ENCODE peak calls at places on chromosomes 3 and 15, in four cellular contexts. One of them, this sample, is unnamed. For H3K4me1, the result is how much of the 10 kb centered on the place peaks cover.

GRCh38 chr15:61828008-61828407 is 232.2 kb downstream of the VPS13C start:
- DNase-seq in keratinocyte: no peak
- DNase-seq in sigmoid colon: no peak
- DNase-seq in RWPE2: no peak
- DNase-seq in this sample: no peak

GRCh38 chr3:105366302-105367062 is at the start of gene ALCAM:
- DNase-seq in keratinocyte: peak
- DNase-seq in sigmoid colon: peak
- DNase-seq in RWPE2: peak
- DNase-seq in this sample: peak

GRCh38 chr15:48992545-48992944 is 28.8 kb upstream of the SHC4 start:
- DNase-seq in keratinocyte: no peak
- DNase-seq in sigmoid colon: no peak
- DNase-seq in RWPE2: no peak
- DNase-seq in this sample: no peak

GRCh38 chr15:29570931-29571727 is 251.1 kb downstream of the TJP1 start:
- DNase-seq in keratinocyte: no peak
- DNase-seq in sigmoid colon: no peak
- DNase-seq in RWPE2: no peak
- DNase-seq in this sample: peak

GRCh38 chr3:88462241-88462640 is 312.5 kb downstream of the C3orf38 start:
- DNase-seq in keratinocyte: no peak
- DNase-seq in sigmoid colon: no peak
- DNase-seq in RWPE2: no peak
- DNase-seq in this sample: no peak

GRCh38 chr3:64684715-64685261 is 3.0 kb downstream of the ADAMTS9 start:
- DNase-seq in keratinocyte: no peak
- DNase-seq in sigmoid colon: peak
- DNase-seq in RWPE2: no peak
- DNase-seq in this sample: no peak

GRCh38 chr15:101772921-101773320 is 30.4 kb upstream of the OR4F6 start:
- DNase-seq in keratinocyte: no peak
- DNase-seq in sigmoid colon: no peak
- DNase-seq in RWPE2: no peak
- DNase-seq in this sample: no peak

GRCh38 chr3:48957006-48957705 is 32.9 kb upstream of the P4HTM start:
- DNase-seq in keratinocyte: no peak
- DNase-seq in sigmoid colon: no peak
- DNase-seq in RWPE2: no peak
- DNase-seq in this sample: no peak

GRCh38 chr3:14802332-14802731 is 16.4 kb upstream of the FGD5 start:
- DNase-seq in keratinocyte: no peak
- DNase-seq in sigmoid colon: peak
- DNase-seq in RWPE2: no peak
- DNase-seq in this sample: no peak

GRCh38 chr15:53658827-53659226 is 100.6 kb downstream of the WDR72 start:
- DNase-seq in keratinocyte: no peak
- DNase-seq in sigmoid colon: no peak
- DNase-seq in RWPE2: no peak
- DNase-seq in this sample: peak

GRCh38 chr3:110568246-110568645 is 503.4 kb upstream of the NECTIN3 start:
- DNase-seq in keratinocyte: peak
- DNase-seq in sigmoid colon: no peak
- DNase-seq in RWPE2: no peak
- DNase-seq in this sample: no peak

GRCh38 chr3:42652611-42653302 is 740 bp upstream of the ZBTB47 start:
- DNase-seq in keratinocyte: peak
- DNase-seq in sigmoid colon: peak
- DNase-seq in RWPE2: peak
- DNase-seq in this sample: no peak

GRCh38 chr3:167941234-167941995 is 154.3 kb downstream of the GOLIM4 start:
- DNase-seq in keratinocyte: no peak
- DNase-seq in sigmoid colon: peak
- DNase-seq in RWPE2: no peak
- DNase-seq in this sample: no peak

GRCh38 chr3:32138545-32139104 is 32.2 kb downstream of the GPD1L start:
- DNase-seq in keratinocyte: no peak
- DNase-seq in sigmoid colon: no peak
- DNase-seq in RWPE2: no peak
- DNase-seq in this sample: no peak

GRCh38 chr15:95162069-95162468 is 930.7 kb downstream of the MCTP2 start:
- DNase-seq in keratinocyte: no peak
- DNase-seq in sigmoid colon: no peak
- DNase-seq in RWPE2: no peak
- DNase-seq in this sample: no peak

GRCh38 chr3:9828801-9829755 is 14.7 kb downstream of the RPUSD3 start:
- DNase-seq in keratinocyte: no peak
- DNase-seq in sigmoid colon: peak
- DNase-seq in RWPE2: no peak
- DNase-seq in this sample: no peak

GRCh38 chr3:114586119-114586518 is 292.3 kb downstream of the TIGIT start:
- DNase-seq in keratinocyte: no peak
- DNase-seq in sigmoid colon: no peak
- DNase-seq in RWPE2: no peak
- DNase-seq in this sample: no peak

GRCh38 chr3:105466495-105467080 is 99.9 kb downstream of the ALCAM start:
- DNase-seq in keratinocyte: no peak
- DNase-seq in sigmoid colon: no peak
- DNase-seq in RWPE2: no peak
- DNase-seq in this sample: no peak

GRCh38 chr15:68626739-68627138 is 47.9 kb downstream of the CORO2B start:
- DNase-seq in keratinocyte: no peak
- DNase-seq in sigmoid colon: no peak
- DNase-seq in RWPE2: no peak
- DNase-seq in this sample: no peak

GRCh38 chr15:64146520-64146884 is 5.0 kb upstream of the SNX22 start:
- DNase-seq in keratinocyte: no peak
- DNase-seq in sigmoid colon: no peak
- DNase-seq in RWPE2: no peak
- DNase-seq in this sample: no peak
- H3K4me1 ChIP-seq in keratinocyte: under half
- H3K4me1 ChIP-seq in sigmoid colon: under half
- H3K4me1 ChIP-seq in RWPE2: under half
- H3K4me1 ChIP-seq in this sample: under half

DNA sequence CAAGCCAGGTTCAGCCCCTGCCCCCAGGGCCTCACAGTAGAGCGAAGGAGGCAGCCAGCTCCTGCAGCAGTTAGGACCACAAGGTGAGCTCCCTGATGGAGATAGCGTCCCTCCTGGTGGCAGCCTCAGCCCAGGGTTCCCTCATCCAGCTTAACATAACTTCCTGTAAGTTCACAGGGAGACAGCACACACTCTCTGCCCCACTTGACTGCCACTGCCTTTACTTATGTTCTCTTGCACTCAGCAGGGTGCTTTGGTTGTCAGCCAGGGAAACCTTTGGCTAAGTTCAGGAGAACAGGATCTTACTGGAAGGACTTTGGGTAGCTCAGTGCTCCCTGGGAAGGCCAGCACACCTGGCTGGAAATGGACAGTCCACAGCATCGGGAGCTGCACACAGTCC is 10.9 kb downstream of the KBTBD13 start:
- DNase-seq in keratinocyte: no peak
- DNase-seq in sigmoid colon: peak
- DNase-seq in RWPE2: no peak
- DNase-seq in this sample: no peak
- H3K4me3 ChIP-seq in keratinocyte: no peak
- H3K4me3 ChIP-seq in sigmoid colon: no peak
- H3K4me3 ChIP-seq in RWPE2: no peak
- H3K4me3 ChIP-seq in this sample: no peak

DNA sequence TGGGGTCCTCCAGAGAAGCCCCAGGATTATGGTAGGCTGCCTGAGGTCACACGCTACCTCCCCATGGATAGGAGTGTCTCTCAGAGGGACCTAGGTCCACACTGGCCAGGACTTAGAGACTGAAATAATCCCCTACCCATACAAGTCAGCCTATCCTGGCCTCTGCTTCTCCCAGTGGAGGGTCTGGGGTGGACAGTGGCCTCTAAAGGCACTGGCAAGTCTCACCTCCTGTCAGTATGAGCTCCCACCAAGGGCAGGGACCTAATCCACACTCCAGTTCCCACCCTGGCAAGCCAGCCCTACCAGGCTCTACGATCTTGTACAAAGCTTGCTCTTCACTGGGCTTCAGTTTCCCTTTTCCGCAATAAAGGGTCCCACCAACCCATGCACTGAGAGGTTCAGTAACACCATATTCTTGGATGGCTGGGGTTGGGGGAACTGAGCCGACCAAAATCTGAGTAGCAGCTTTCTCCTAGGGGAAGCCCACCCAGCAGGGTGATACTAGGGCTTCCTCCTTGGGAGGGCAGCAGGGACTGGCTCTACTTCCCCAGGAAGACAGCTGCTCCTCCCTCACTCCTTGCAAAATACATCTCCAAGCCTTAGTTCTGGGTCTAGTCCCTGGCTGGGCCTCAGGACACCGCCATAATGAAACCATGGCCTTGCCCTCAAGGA is 2.4 kb downstream of the CISH start:
- DNase-seq in keratinocyte: no peak
- DNase-seq in sigmoid colon: no peak
- DNase-seq in RWPE2: no peak
- DNase-seq in this sample: no peak
- H3K4me1 ChIP-seq in keratinocyte: under half
- H3K4me1 ChIP-seq in sigmoid colon: under half
- H3K4me1 ChIP-seq in RWPE2: under half
- H3K4me1 ChIP-seq in this sample: under half

GRCh38 chr3:159765860-159766294 is 222.8 kb upstream of the IL12A start:
- DNase-seq in keratinocyte: peak
- DNase-seq in sigmoid colon: peak
- DNase-seq in RWPE2: no peak
- DNase-seq in this sample: peak
- H3K4me3 ChIP-seq in keratinocyte: peak
- H3K4me3 ChIP-seq in sigmoid colon: peak
- H3K4me3 ChIP-seq in RWPE2: peak
- H3K4me3 ChIP-seq in this sample: peak

DNA sequence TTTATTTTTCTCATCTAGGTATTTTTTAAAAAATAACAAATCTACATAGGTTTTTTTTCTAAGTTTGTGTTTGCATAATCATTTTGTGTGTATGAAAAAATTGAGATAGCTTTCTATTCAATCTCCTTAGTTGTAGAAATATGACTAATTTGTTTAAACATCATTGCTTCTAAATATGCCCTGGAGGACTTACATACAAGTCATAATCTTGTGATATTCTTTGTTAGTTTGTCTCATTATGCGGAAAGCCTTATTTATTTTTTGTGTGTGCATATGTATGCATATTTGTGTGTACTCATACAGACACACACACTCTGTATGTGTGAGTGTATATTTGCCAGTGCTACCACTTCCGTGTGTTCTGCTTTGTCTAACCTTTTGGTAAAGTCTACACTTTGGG is 111.5 kb downstream of the FNDC3B start:
- DNase-seq in keratinocyte: no peak
- DNase-seq in sigmoid colon: no peak
- DNase-seq in RWPE2: no peak
- DNase-seq in this sample: no peak
- H3K4me1 ChIP-seq in keratinocyte: half or more
- H3K4me1 ChIP-seq in sigmoid colon: under half
- H3K4me1 ChIP-seq in RWPE2: half or more
- H3K4me1 ChIP-seq in this sample: under half

GRCh38 chr3:112086857-112087524 is 802 bp downstream of the C3orf52 start:
- DNase-seq in keratinocyte: no peak
- DNase-seq in sigmoid colon: no peak
- DNase-seq in RWPE2: no peak
- DNase-seq in this sample: no peak

GRCh38 chr3:112088944-112089343 is 2.8 kb downstream of the C3orf52 start:
- DNase-seq in keratinocyte: no peak
- DNase-seq in sigmoid colon: no peak
- DNase-seq in RWPE2: no peak
- DNase-seq in this sample: no peak

GRCh38 chr3:112089956-112090898 is 4.0 kb downstream of the C3orf52 start:
- DNase-seq in keratinocyte: no peak
- DNase-seq in sigmoid colon: no peak
- DNase-seq in RWPE2: no peak
- DNase-seq in this sample: no peak

GRCh38 chr3:112086018-112086854 is at the start of gene C3orf52:
- DNase-seq in keratinocyte: no peak
- DNase-seq in sigmoid colon: peak
- DNase-seq in RWPE2: peak
- DNase-seq in this sample: peak

DNA sequence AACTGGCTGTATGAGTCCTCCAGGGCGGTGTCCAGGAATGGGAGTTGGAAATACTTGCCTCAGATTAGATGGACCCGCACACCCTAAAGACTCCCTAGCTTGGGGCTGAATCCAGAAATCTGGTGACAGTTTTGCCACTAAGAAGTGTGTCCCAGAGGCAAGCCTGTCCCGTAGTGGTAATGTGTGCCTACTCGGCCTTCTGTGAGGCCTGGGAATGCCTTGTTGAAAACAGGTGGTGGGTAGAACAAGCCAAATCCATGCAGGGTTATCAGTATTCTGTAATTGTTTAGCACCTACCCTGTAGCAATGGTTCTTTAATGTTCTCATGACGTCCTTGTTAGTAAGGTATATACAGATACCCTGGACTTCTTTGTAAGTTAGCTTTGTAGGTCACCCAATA is 1.6 kb downstream of the C3orf52 start:
- DNase-seq in keratinocyte: no peak
- DNase-seq in sigmoid colon: no peak
- DNase-seq in RWPE2: no peak
- DNase-seq in this sample: no peak
- H3K4me3 ChIP-seq in keratinocyte: peak
- H3K4me3 ChIP-seq in sigmoid colon: no peak
- H3K4me3 ChIP-seq in RWPE2: peak
- H3K4me3 ChIP-seq in this sample: no peak

GRCh38 chr15:90162956-90163355 is 38.2 kb upstream of the SEMA4B start:
- DNase-seq in keratinocyte: no peak
- DNase-seq in sigmoid colon: no peak
- DNase-seq in RWPE2: no peak
- DNase-seq in this sample: no peak
- H3K4me1 ChIP-seq in keratinocyte: half or more
- H3K4me1 ChIP-seq in sigmoid colon: under half
- H3K4me1 ChIP-seq in RWPE2: half or more
- H3K4me1 ChIP-seq in this sample: under half

GRCh38 chr3:61073532-61073931 is 177.7 kb downstream of the FHIT start:
- DNase-seq in keratinocyte: no peak
- DNase-seq in sigmoid colon: no peak
- DNase-seq in RWPE2: no peak
- DNase-seq in this sample: no peak

GRCh38 chr3:61081554-61081953 is 169.7 kb downstream of the FHIT start:
- DNase-seq in keratinocyte: no peak
- DNase-seq in sigmoid colon: no peak
- DNase-seq in RWPE2: no peak
- DNase-seq in this sample: no peak

GRCh38 chr3:61080737-61081445 is 170.4 kb downstream of the FHIT start:
- DNase-seq in keratinocyte: no peak
- DNase-seq in sigmoid colon: no peak
- DNase-seq in RWPE2: no peak
- DNase-seq in this sample: no peak

GRCh38 chr3:61077551-61077950 is 173.7 kb downstream of the FHIT start:
- DNase-seq in keratinocyte: no peak
- DNase-seq in sigmoid colon: no peak
- DNase-seq in RWPE2: no peak
- DNase-seq in this sample: no peak

DNA sequence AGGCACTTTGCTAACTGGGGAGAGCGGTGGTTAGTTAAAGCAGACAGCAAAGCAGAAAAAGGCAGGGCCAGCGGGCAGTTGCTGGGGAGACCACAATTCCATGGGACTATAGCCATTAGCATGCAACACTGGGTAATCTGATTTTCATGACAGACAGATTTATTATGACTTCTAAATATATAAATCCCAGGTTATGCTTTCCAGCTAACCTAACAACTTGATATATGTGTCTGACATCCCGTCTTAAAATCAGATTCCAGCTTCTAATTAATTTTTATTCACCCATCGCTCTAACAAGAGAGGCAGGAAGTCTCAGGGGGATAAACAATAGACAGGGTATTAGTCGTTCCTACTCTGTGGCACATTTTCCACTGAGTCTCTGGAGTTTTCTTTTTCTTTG is 173.2 kb downstream of the FHIT start:
- DNase-seq in keratinocyte: no peak
- DNase-seq in sigmoid colon: no peak
- DNase-seq in RWPE2: no peak
- DNase-seq in this sample: no peak
- H3K4me3 ChIP-seq in keratinocyte: no peak
- H3K4me3 ChIP-seq in sigmoid colon: no peak
- H3K4me3 ChIP-seq in RWPE2: no peak
- H3K4me3 ChIP-seq in this sample: no peak

This sample was measured in HAP-1.